ENCODE peak calls at places on chromosome 15, in six cellular contexts. Y, F, I, K, C and X are unnamed samples.

GRCh38 chr15:95994418-95994817 is 336.1 kb upstream of the NR2F2 start:
- DNase-seq in Y (no peak), F (no peak), I (no peak), K (peak), C (no peak), X (no peak)

GRCh38 chr15:92811514-92811913 is 88.6 kb upstream of the CHD2 start:
- DNase-seq in Y (no peak), F (peak), I (no peak), K (no peak), C (no peak), X (no peak)

GRCh38 chr15:67125589-67126502 is 60.4 kb downstream of the SMAD3 start:
- DNase-seq in Y (no peak), F (no peak), I (no peak), K (peak), C (peak), X (peak)

GRCh38 chr15:68409736-68410370 is 22.1 kb downstream of the ITGA11 start:
- DNase-seq in Y (no peak), F (no peak), I (no peak), K (no peak), C (no peak), X (peak)

GRCh38 chr15:70853855-70854668 is at the start of gene LARP6:
- DNase-seq in Y (no peak), F (no peak), I (no peak), K (peak), C (peak), X (peak)

GRCh38 chr15:22778796-22779195 is 7.6 kb upstream of the NIPA1 start:
- DNase-seq in Y (no peak), F (no peak), I (no peak), K (no peak), C (no peak), X (no peak)

GRCh38 chr15:93617443-93617842 is 528.4 kb upstream of the RGMA start:
- DNase-seq in Y (no peak), F (no peak), I (no peak), K (no peak), C (no peak), X (no peak)

GRCh38 chr15:37057831-37058230 is 42.5 kb downstream of the MEIS2 start:
- DNase-seq in Y (no peak), F (no peak), I (no peak), K (no peak), C (no peak), X (no peak)

GRCh38 chr15:38414351-38414750 is 39.6 kb upstream of the FAM98B start:
- DNase-seq in Y (peak), F (peak), I (peak), K (peak), C (peak), X (peak)

GRCh38 chr15:63246691-63247464 is 30.5 kb upstream of the APH1B start:
- DNase-seq in Y (no peak), F (no peak), I (no peak), K (peak), C (no peak), X (no peak)

GRCh38 chr15:80059786-80060489 is 462 bp downstream of the ZFAND6 start:
- DNase-seq in Y (peak), F (peak), I (peak), K (peak), C (peak), X (no peak)

GRCh38 chr15:38076806-38077205 is 142.4 kb downstream of the TMCO5A start:
- DNase-seq in Y (no peak), F (peak), I (no peak), K (no peak), C (peak), X (no peak)

GRCh38 chr15:81053621-81054020 is 52.9 kb downstream of the TLNRD1 start:
- DNase-seq in Y (no peak), F (no peak), I (no peak), K (no peak), C (no peak), X (no peak)

GRCh38 chr15:65394936-65395335 is 17.1 kb upstream of the IGDCC3 start:
- DNase-seq in Y (no peak), F (no peak), I (no peak), K (no peak), C (no peak), X (no peak)

GRCh38 chr15:66027268-66027806 is 158.0 kb downstream of the RAB11A start:
- DNase-seq in Y (no peak), F (no peak), I (no peak), K (peak), C (no peak), X (no peak)

GRCh38 chr15:60299452-60300047 is 98.2 kb downstream of the ANXA2 start:
- DNase-seq in Y (peak), F (no peak), I (no peak), K (peak), C (no peak), X (peak)

GRCh38 chr15:59353994-59354951 is 18.4 kb downstream of the MYO1E start:
- DNase-seq in Y (no peak), F (no peak), I (no peak), K (no peak), C (no peak), X (no peak)

GRCh38 chr15:33443699-33444098 is 132.9 kb downstream of the RYR3 start:
- DNase-seq in Y (no peak), F (no peak), I (peak), K (no peak), C (no peak), X (no peak)

GRCh38 chr15:32704343-32705076 is 13.3 kb upstream of the GREM1 start:
- DNase-seq in Y (no peak), F (no peak), I (no peak), K (peak), C (no peak), X (no peak)

GRCh38 chr15:101088788-101089578 is 162.9 kb downstream of the CHSY1 start:
- DNase-seq in Y (peak), F (peak), I (peak), K (peak), C (peak), X (peak)

GRCh38 chr15:27342991-27343390 is 372.0 kb downstream of the GABRG3 start:
- DNase-seq in Y (no peak), F (no peak), I (no peak), K (no peak), C (peak), X (no peak)

GRCh38 chr15:39629376-39629775 is 48.5 kb downstream of the THBS1 start:
- DNase-seq in Y (no peak), F (no peak), I (no peak), K (peak), C (no peak), X (no peak)

GRCh38 chr15:81723758-81724157 is 322.1 kb downstream of the MEX3B start:
- DNase-seq in Y (no peak), F (no peak), I (no peak), K (no peak), C (no peak), X (no peak)